ENCODE peak calls at places on chromosomes 2 and 18, in five cellular contexts. H, X, C, E and W are unnamed samples.

GRCh38 chr2:186554850-186555785 is 34.7 kb upstream of the ITGAV start:
- DNase-seq in H (peak), X (no peak), C (no peak), E (no peak), W (no peak)

GRCh38 chr2:165959371-165959770 is 5.8 kb upstream of the TTC21B start:
- DNase-seq in H (no peak), X (no peak), C (no peak), E (no peak), W (no peak)

GRCh38 chr18:35026407-35027061 is 14.7 kb upstream of the MAPRE2 start:
- DNase-seq in H (no peak), X (no peak), C (peak), E (no peak), W (peak)

GRCh38 chr2:169221745-169222369 is 140.5 kb downstream of the LRP2 start:
- DNase-seq in H (peak), X (no peak), C (peak), E (no peak), W (no peak)

GRCh38 chr2:239978381-239978780 is 46.8 kb downstream of the NDUFA10 start:
- DNase-seq in H (peak), X (no peak), C (no peak), E (no peak), W (no peak)

GRCh38 chr2:240462704-240463273 is 27.3 kb downstream of the GPC1 start:
- DNase-seq in H (no peak), X (peak), C (no peak), E (no peak), W (no peak)

GRCh38 chr2:36165132-36165531 is 190.4 kb upstream of the CRIM1 start:
- DNase-seq in H (no peak), X (no peak), C (no peak), E (no peak), W (no peak)

GRCh38 chr2:108031471-108031941 is 45.2 kb downstream of the SLC5A7 start:
- DNase-seq in H (no peak), X (no peak), C (no peak), E (no peak), W (no peak)

GRCh38 chr18:26468931-26469340 is 79.4 kb downstream of the KCTD1 start:
- DNase-seq in H (peak), X (no peak), C (no peak), E (no peak), W (peak)

GRCh38 chr2:136112949-136113766 is 4.8 kb downstream of the CXCR4 start:
- DNase-seq in H (no peak), X (no peak), C (no peak), E (no peak), W (no peak)

GRCh38 chr18:31206787-31207381 is 44.2 kb upstream of the DSC1 start:
- DNase-seq in H (peak), X (peak), C (no peak), E (peak), W (peak)

GRCh38 chr2:157625311-157625710 is 3.4 kb downstream of the ACVR1C start:
- DNase-seq in H (no peak), X (no peak), C (peak), E (no peak), W (no peak)

GRCh38 chr2:190961918-190962487 is 52.0 kb downstream of the STAT1 start:
- DNase-seq in H (no peak), X (no peak), C (no peak), E (no peak), W (no peak)

GRCh38 chr2:53632714-53633113 is 134.9 kb upstream of the CHAC2 start:
- DNase-seq in H (no peak), X (no peak), C (no peak), E (no peak), W (no peak)

GRCh38 chr2:200748779-200749178 is 62.9 kb upstream of the BZW1 start:
- DNase-seq in H (no peak), X (no peak), C (no peak), E (no peak), W (no peak)

GRCh38 chr2:166000401-166000800 is 46.8 kb upstream of the TTC21B start:
- DNase-seq in H (no peak), X (no peak), C (no peak), E (no peak), W (no peak)

GRCh38 chr2:11248-11941 is 34.9 kb downstream of the FAM110C start:
- DNase-seq in H (peak), X (peak), C (peak), E (no peak), W (peak)

GRCh38 chr2:101520246-101520645 is 45.3 kb upstream of the RFX8 start:
- DNase-seq in H (peak), X (no peak), C (no peak), E (no peak), W (no peak)

GRCh38 chr18:47912343-47912742 is 18.1 kb downstream of the SMAD2 start:
- DNase-seq in H (peak), X (no peak), C (no peak), E (no peak), W (no peak)

GRCh38 chr18:8844721-8845148 is 139.4 kb downstream of the MTCL1 start:
- DNase-seq in H (no peak), X (no peak), C (no peak), E (no peak), W (no peak)

GRCh38 chr2:24010477-24011277 is 792 bp downstream of the MFSD2B start:
- DNase-seq in H (no peak), X (no peak), C (no peak), E (no peak), W (no peak)

GRCh38 chr2:11175293-11175795 is 20.1 kb downstream of the SLC66A3 start:
- DNase-seq in H (no peak), X (no peak), C (no peak), E (no peak), W (no peak)

DNA sequence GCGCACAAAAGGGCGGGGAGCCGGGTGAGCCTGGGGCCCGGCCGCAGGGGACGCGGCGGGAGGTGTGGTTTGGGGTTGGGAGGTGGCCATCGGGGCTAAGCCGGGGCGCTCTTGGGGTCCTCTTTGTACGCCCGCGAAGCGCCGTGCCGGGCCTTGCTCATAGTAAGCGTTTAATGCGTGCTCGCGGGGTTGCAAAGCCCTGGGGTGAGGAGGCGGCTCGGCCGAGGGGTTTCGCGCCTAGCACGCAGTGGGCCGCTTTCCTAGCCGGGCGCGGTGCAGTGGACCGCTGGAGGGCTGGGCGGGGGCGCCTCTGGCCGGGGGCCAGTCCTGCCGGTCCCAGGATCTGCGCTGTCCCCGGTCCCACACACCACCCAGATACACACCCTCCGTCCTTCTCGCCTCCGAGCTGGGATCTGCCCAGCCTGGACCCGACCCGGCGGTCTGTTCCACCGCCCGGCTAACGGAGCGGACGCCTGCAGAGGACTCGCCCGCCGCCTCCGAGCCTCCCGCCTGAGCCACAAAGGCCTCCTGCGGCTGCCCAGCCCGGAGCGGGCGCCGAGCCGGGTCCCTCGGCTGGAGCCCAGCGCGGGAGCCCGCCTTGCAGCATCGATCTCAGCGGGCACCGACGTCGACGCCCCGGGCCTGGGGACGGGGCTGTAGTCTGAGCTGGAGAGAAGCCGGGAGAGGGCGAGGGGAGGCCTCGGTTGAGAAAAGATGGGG is 564 bp downstream of the DPYSL5 start:
- DNase-seq in H (no peak), X (peak), C (no peak), E (no peak), W (no peak)
- H3K4me3 ChIP-seq in H (no peak), X (peak), C (no peak), E (peak), W (no peak)

GRCh38 chr2:112783187-112783721 is 1.0 kb downstream of the IL1A start:
- DNase-seq in H (peak), X (no peak), C (no peak), E (no peak), W (no peak)
- TF ChIP-seq CTCF in H (no peak), X (no peak), C (no peak), E (no peak), W (no peak)

DNA sequence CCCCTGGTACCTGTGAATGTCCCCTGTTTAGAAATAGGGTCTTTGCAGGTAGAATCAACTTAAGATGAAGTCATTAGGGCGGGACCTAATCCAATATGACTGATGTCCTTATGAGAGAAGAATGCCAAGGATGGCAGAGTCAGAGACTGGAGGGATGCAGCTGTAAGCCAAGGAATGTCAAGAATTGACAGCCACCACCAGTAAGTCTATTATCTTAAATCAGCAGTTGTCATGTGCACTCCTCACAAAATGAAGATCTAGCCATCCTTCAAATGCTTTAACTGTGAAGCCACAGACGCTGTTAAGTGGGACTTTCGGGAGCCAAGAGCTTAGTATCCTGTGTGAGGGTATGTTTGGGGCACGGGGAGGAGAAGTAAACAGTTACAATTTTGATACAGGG is 83.2 kb downstream of the ITGA4 start:
- DNase-seq in H (no peak), X (no peak), C (no peak), E (no peak), W (no peak)
- H3K4me3 ChIP-seq in H (no peak), X (no peak), C (no peak), E (no peak), W (no peak)

DNA sequence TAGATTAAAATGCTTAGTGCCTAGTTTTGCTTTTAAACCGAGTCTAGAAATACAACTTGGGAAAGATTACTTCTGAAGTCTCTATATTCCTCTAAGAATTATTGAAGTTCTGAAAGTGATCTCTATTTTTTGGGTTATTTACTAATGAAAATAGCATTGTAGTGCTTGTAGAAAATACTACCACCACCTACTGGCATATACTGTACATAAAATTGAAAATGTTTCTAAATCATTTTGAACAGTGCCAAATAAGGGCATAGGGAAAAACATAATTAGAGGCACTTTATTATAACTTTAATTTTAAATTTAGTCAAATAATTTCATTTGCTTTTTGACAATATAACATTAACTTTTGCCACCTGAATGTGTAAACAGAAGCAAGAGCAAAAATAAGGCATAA is 1399.6 kb upstream of the ZEB2 start:
- DNase-seq in H (no peak), X (no peak), C (no peak), E (no peak), W (no peak)
- TF ChIP-seq CTCF in H (no peak), X (peak), C (no peak), E (no peak), W (no peak)

GRCh38 chr2:176162911-176163654 is 6.0 kb downstream of the HOXD3 start:
- DNase-seq in H (no peak), X (no peak), C (no peak), E (no peak), W (no peak)
- H3K4me3 ChIP-seq in H (no peak), X (no peak), C (no peak), E (no peak), W (no peak)

GRCh38 chr2:31354837-31355236 is 59.7 kb downstream of the XDH start:
- DNase-seq in H (peak), X (no peak), C (peak), E (no peak), W (peak)
- TF ChIP-seq CTCF in H (peak), X (no peak), C (peak), E (no peak), W (peak)

GRCh38 chr2:44679584-44679983 is 261.9 kb upstream of the SIX3 start:
- DNase-seq in H (no peak), X (no peak), C (no peak), E (no peak), W (no peak)

GRCh38 chr2:44680424-44680971 is 261.0 kb upstream of the SIX3 start:
- DNase-seq in H (no peak), X (no peak), C (no peak), E (no peak), W (no peak)

GRCh38 chr2:44682459-44682858 is 259.0 kb upstream of the SIX3 start:
- DNase-seq in H (no peak), X (no peak), C (no peak), E (no peak), W (no peak)

GRCh38 chr2:44684559-44684958 is 256.9 kb upstream of the SIX3 start:
- DNase-seq in H (no peak), X (no peak), C (no peak), E (no peak), W (no peak)

DNA sequence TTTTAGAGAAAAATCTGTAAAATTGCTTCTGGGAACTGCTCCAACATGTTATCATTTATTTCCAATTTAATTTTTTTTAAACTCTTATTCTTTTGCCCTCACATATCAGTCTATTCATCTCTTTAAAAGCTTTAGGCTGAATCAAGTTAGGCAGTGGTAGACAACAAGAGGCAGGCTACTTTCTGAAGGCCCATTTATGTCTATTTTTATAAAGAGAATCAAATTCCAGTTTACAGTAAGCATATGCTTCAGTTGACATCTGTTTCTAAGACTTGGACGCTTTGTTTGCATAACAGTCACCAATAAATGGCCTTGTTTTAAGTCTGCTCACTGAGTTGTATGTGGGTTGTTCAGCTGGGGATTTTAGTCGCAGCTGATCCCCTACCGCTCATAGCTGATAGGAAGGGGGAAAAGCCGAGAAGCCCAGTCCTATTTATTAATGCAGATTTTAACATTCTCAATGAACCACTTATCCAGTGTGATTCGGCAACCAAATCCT is 260.5 kb upstream of the SIX3 start:
- DNase-seq in H (no peak), X (no peak), C (no peak), E (no peak), W (no peak)
- H3K4me3 ChIP-seq in H (no peak), X (no peak), C (no peak), E (no peak), W (no peak)

GRCh38 chr2:222577341-222577740 is 78.6 kb downstream of the FARSB start:
- DNase-seq in H (no peak), X (no peak), C (no peak), E (no peak), W (no peak)

DNA sequence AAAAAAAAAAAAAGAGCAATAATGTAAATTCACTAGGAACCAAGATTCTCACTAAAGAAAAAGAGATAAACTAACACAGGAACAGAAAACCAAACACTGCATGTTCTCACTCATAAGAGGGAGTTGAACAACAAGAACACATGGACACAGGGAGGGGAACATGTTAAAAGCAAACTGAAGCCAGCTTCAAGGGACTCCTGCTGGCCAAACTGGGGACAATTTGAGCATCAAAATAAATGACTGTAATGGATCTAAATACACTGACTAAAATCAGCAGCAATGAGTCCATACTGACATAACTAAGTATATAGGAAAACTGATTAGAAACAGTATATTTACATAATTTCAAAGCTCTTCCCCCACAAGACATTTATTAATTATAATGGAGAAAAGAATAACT is 73.0 kb downstream of the FARSB start:
- DNase-seq in H (peak), X (no peak), C (peak), E (no peak), W (peak)
- TF ChIP-seq CTCF in H (peak), X (peak), C (peak), E (no peak), W (no peak)

DNA sequence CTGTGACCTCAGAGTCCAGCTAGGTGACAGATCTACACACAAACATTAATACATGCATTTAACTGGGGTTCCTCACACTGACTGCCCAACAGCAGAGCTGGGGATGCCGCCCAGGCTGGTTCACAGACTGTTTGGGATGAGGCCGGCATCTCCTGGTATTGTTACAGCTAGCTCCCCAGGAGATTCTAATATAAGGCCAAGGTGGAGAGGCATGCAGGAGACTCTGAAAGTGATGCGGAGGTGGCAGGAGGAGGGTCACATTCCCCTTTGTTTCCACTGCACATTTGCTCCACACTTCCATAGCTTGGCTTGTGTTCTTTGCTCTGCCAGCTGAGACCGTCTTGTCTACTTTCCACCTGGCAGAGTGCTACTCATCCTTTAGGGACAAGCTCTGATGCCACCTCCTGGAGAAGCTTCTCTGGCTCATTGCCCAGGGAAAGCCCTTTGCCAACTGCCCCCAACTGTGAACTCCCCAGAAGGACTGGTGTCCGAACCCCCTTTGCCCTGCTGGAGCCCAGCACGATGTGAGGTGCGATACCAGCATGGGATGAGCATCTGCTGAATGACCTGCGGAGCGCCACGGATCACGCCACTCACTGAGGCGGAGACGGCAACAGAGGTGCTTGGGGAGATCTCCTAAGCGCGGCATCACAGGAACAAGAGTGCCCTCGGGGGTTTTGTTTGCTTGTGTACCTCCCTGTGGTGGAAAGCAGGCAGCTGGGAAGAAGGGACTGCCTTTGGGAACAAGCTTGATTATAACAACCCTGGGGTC is 88.8 kb downstream of the UXS1 start:
- DNase-seq in H (no peak), X (no peak), C (no peak), E (no peak), W (no peak)
- H3K4me3 ChIP-seq in H (no peak), X (no peak), C (no peak), E (no peak), W (no peak)

DNA sequence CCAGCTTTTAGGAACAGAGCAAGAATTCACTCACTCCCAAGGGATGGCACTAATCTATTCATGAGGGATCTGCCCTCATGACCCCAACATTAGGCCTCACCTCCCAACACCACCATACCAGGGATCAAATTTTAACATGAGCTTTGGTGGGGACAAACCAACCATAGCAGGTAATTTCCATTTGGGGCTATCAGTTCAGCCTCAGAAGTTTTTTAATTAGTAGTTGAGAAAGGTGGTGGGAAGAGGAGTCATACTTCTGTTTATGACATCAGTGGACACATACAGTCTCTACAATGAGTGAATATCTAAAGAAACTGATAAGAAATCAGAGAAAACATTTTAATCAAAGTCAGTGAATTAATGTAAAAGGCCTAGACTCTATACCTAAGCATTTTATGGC is 59.6 kb upstream of the EMILIN2 start:
- DNase-seq in H (no peak), X (no peak), C (no peak), E (no peak), W (no peak)
- TF ChIP-seq CTCF in H (no peak), X (no peak), C (no peak), E (no peak), W (no peak)